ENCODE peak calls at places on chromosomes 1 and 21, in five cellular contexts. U is T-helper 1 cell; L is stimulated activated CD4-positive, alpha-beta T cell treated with anti-CD3 and anti-CD28 coated beads, Interleukin-1b, Interleukin-23, amount 100 ng/mL, for 24 hours; M is cerebellar cortex; R is globus pallidus. O is an unnamed sample.
A peak's percentile ranks its signal among the peaks of the same experiment; 100 is the strongest.

GRCh38 chr1:54940027-54940426 is 40.4 kb upstream of the TMEM61 start:
- DNase-seq in U (no peak), L (no peak), M (no peak), R (no peak), O (no peak)

GRCh38 chr1:53122194-53122846 is 20.1 kb downstream of the SLC1A7 start:
- DNase-seq in U (no peak), L (no peak), M (no peak), R (no peak), O (no peak)

GRCh38 chr1:7471836-7472235 is 299.3 kb upstream of the VAMP3 start:
- DNase-seq in U (no peak), L (no peak), M (peak; percentile 43), R (no peak), O (no peak)

GRCh38 chr1:77925536-77925935 is 37.1 kb downstream of the NEXN start:
- DNase-seq in U (no peak), L (no peak), M (no peak), R (no peak), O (no peak)

GRCh38 chr1:5991784-5992033 is 516 bp downstream of the NPHP4 start:
- DNase-seq in U (peak; percentile 23), L (no peak), M (no peak), R (no peak), O (no peak)

GRCh38 chr1:108121361-108122143 is 78.6 kb downstream of the SLC25A24 start:
- DNase-seq in U (no peak), L (no peak), M (no peak), R (no peak), O (no peak)

GRCh38 chr21:36100971-36101641 is 31.3 kb downstream of the CBR1 start:
- DNase-seq in U (no peak), L (no peak), M (no peak), R (no peak), O (no peak)

GRCh38 chr1:243447844-243448243 is 192.0 kb downstream of the SDCCAG8 start:
- DNase-seq in U (no peak), L (no peak), M (no peak), R (no peak), O (no peak)

GRCh38 chr1:173639102-173639501 is 4.0 kb downstream of the TEX50 start:
- DNase-seq in U (no peak), L (no peak), M (no peak), R (no peak), O (no peak)

GRCh38 chr1:71638081-71638766 is 557.4 kb upstream of the ZRANB2 start:
- DNase-seq in U (no peak), L (no peak), M (no peak), R (no peak), O (no peak)

GRCh38 chr1:174135200-174135599 is 24.1 kb upstream of the RABGAP1L start:
- DNase-seq in U (no peak), L (no peak), M (no peak), R (no peak), O (no peak)

GRCh38 chr1:200279810-200280411 is 129.9 kb downstream of the ZNF281 start:
- DNase-seq in U (no peak), L (no peak), M (peak; percentile 36), R (peak; percentile 58), O (no peak)

GRCh38 chr1:84603941-84604830 is 29.9 kb upstream of the CTBS start:
- DNase-seq in U (no peak), L (no peak), M (no peak), R (no peak), O (peak; percentile 52)

GRCh38 chr1:226738995-226739695 is at the start of gene ITPKB:
- DNase-seq in U (peak; percentile 58), L (no peak), M (peak; percentile 37), R (peak; percentile 79), O (peak; percentile 70)

GRCh38 chr1:204415351-204415750 is 3.7 kb upstream of the PPP1R15B start:
- DNase-seq in U (no peak), L (no peak), M (no peak), R (no peak), O (no peak)

O was measured in ascending aorta.